ENCODE peak calls at places on chromosomes 3 and 15, in seven cellular contexts. Z is neural crest cell; E is left cardiac atrium; U is CD4-positive, alpha-beta memory T cell; R is mesenteric fat pad; M is LoVo; T is AG04450. L is an unnamed sample.

GRCh38 chr15:82301296-82302016 is 38.8 kb downstream of the SAXO2 start:
- DNase-seq in E (no peak), Z (no peak), R (no peak), T (no peak), M (no peak), U (no peak), L (no peak)

GRCh38 chr15:64209680-64210334 is 47.0 kb upstream of the PPIB start:
- DNase-seq in T (peak; percentile 2), Z (no peak), E (no peak), R (no peak), M (peak; percentile 35), U (peak; percentile 10), L (no peak)

GRCh38 chr3:149489060-149489690 is 14.7 kb downstream of the TM4SF4 start:
- DNase-seq in Z (no peak), E (no peak), R (no peak), M (no peak), T (no peak), U (no peak), L (no peak)

GRCh38 chr3:124878561-124879394 is 8.4 kb downstream of the ITGB5 start:
- DNase-seq in U (no peak), E (peak; percentile 60), M (peak; percentile 89), Z (no peak), T (peak; percentile 84), R (peak; percentile 30), L (peak; percentile 87)

GRCh38 chr15:82086243-82086995 is 40.6 kb upstream of the MEX3B start:
- DNase-seq in Z (no peak), R (no peak), E (no peak), T (no peak), U (no peak), M (no peak), L (no peak)

GRCh38 chr15:77959094-77959879 is 118.2 kb downstream of the TBC1D2B start:
- DNase-seq in T (peak; percentile 20), R (peak; percentile 94), M (peak; percentile 83), U (peak; percentile 67), E (peak; percentile 80), Z (peak; percentile 90), L (peak; percentile 5)

GRCh38 chr3:4588410-4588809 is 95.3 kb downstream of the ITPR1 start:
- DNase-seq in M (no peak), T (no peak), U (no peak), Z (no peak), R (no peak), E (no peak), L (no peak)

GRCh38 chr3:4856986-4857385 is 122.3 kb upstream of the BHLHE40 start:
- DNase-seq in R (no peak), U (no peak), E (no peak), M (no peak), T (no peak), Z (no peak), L (no peak)

GRCh38 chr3:139311557-139311956 is 32.3 kb upstream of the MRPS22 start:
- DNase-seq in M (no peak), R (no peak), Z (no peak), T (no peak), E (no peak), U (no peak), L (no peak)

GRCh38 chr15:70376929-70377691 is 279.4 kb upstream of the TLE3 start:
- DNase-seq in T (no peak), R (peak; percentile 87), E (peak; percentile 76), Z (no peak), U (no peak), M (no peak), L (no peak)

GRCh38 chr15:68334661-68335124 is 57.1 kb downstream of the FEM1B start:
- DNase-seq in M (no peak), R (no peak), U (no peak), E (no peak), Z (no peak), T (no peak), L (no peak)

GRCh38 chr3:183008799-183009198 is 28.5 kb upstream of the DCUN1D1 start:
- DNase-seq in M (no peak), Z (no peak), E (no peak), R (no peak), U (no peak), T (no peak), L (no peak)

GRCh38 chr3:186427627-186428026 is 65.6 kb upstream of the DGKG start:
- DNase-seq in M (no peak), U (no peak), R (no peak), Z (no peak), T (no peak), E (no peak), L (no peak)

GRCh38 chr15:21270474-21270873 is 169.8 kb downstream of the POTEB3 start:
- DNase-seq in E (no peak), M (no peak), R (no peak), T (no peak), U (no peak), Z (no peak), L (no peak)

GRCh38 chr3:30258426-30259392 is 347.7 kb upstream of the TGFBR2 start:
- DNase-seq in U (no peak), M (no peak), Z (no peak), R (no peak), E (no peak), T (no peak), L (no peak)

GRCh38 chr3:37712918-37713819 is 148.5 kb upstream of the CTDSPL start:
- DNase-seq in U (no peak), Z (no peak), M (peak; percentile 5), E (peak; percentile 49), R (no peak), T (no peak), L (no peak)

GRCh38 chr3:114308830-114309229 is 15.0 kb downstream of the TIGIT start:
- DNase-seq in M (no peak), Z (no peak), E (no peak), T (no peak), R (no peak), U (peak; percentile 71), L (no peak)

GRCh38 chr3:126994661-126995161 is 11.8 kb downstream of the PLXNA1 start:
- DNase-seq in T (no peak), R (no peak), M (no peak), U (no peak), E (peak; percentile 74), Z (no peak), L (no peak)

GRCh38 chr3:4985330-4986174 is 6.3 kb downstream of the BHLHE40 start:
- DNase-seq in R (no peak), T (no peak), Z (no peak), E (peak; percentile 69), U (no peak), M (no peak), L (no peak)

GRCh38 chr3:131224886-131225550 is 156.6 kb upstream of the NUDT16 start:
- DNase-seq in R (no peak), U (no peak), Z (no peak), T (no peak), M (no peak), E (no peak), L (no peak)

GRCh38 chr3:5250467-5251195 is 63.1 kb downstream of the EDEM1 start:
- DNase-seq in U (no peak), R (no peak), E (no peak), Z (no peak), T (no peak), M (peak; percentile 15), L (no peak)

GRCh38 chr3:122497425-122497824 is 17.3 kb downstream of the KPNA1 start:
- DNase-seq in M (peak; percentile 70), R (no peak), T (peak; percentile 62), E (no peak), U (peak; percentile 24), Z (no peak), L (peak; percentile 87)

GRCh38 chr3:157589168-157589567 is 86.0 kb upstream of the VEPH1 start:
- DNase-seq in M (no peak), R (no peak), Z (no peak), E (no peak), T (no peak), U (no peak), L (no peak)

GRCh38 chr3:71652786-71653419 is 69.4 kb upstream of the FOXP1 start:
- DNase-seq in M (peak; percentile 26), T (peak; percentile 45), U (peak; percentile 9), R (no peak), Z (peak; percentile 3), E (peak; percentile 40), L (no peak)

GRCh38 chr3:61052855-61053254 is 198.4 kb downstream of the FHIT start:
- DNase-seq in E (no peak), M (no peak), R (no peak), Z (no peak), U (no peak), T (no peak), L (no peak)

GRCh38 chr3:22959593-22959992 is 243.5 kb upstream of the UBE2E2 start:
- DNase-seq in U (no peak), M (no peak), Z (no peak), R (no peak), T (no peak), E (no peak), L (no peak)

GRCh38 chr3:18611991-18612390 is 186.9 kb upstream of the SATB1 start:
- DNase-seq in U (no peak), E (no peak), M (no peak), Z (no peak), T (no peak), R (no peak), L (no peak)

GRCh38 chr3:181567446-181568075 is 144.2 kb upstream of the SOX2 start:
- DNase-seq in T (no peak), M (no peak), E (no peak), Z (no peak), U (no peak), R (no peak), L (peak; percentile 82)

GRCh38 chr3:69696365-69696764 is 42.9 kb upstream of the MITF start:
- DNase-seq in R (no peak), U (no peak), M (no peak), Z (no peak), T (no peak), E (no peak), L (no peak)

GRCh38 chr3:39387411-39387975 is 4.3 kb downstream of the SLC25A38 start:
- DNase-seq in U (no peak), M (no peak), Z (no peak), R (no peak), T (no peak), E (no peak), L (no peak)

GRCh38 chr3:129022114-129022994 is 21.2 kb downstream of the EFCC1 start:
- DNase-seq in M (no peak), T (peak; percentile 53), Z (no peak), U (no peak), E (peak; percentile 79), R (no peak), L (no peak)

GRCh38 chr15:44009056-44009455 is 182.3 kb downstream of the WDR76 start:
- DNase-seq in U (no peak), E (no peak), Z (no peak), T (peak; percentile 20), M (peak; percentile 74), R (no peak), L (peak; percentile 39)

GRCh38 chr3:52330194-52330805 is 14.2 kb downstream of the DNAH1 start:
- DNase-seq in M (no peak), E (no peak), R (no peak), T (no peak), U (no peak), Z (no peak), L (no peak)

GRCh38 chr3:89360155-89360554 is 252.7 kb downstream of the EPHA3 start:
- DNase-seq in U (no peak), Z (no peak), M (no peak), R (no peak), T (no peak), E (no peak), L (peak; percentile 46)

GRCh38 chr3:117322866-117323265 is 613.3 kb downstream of the TUSC7 start:
- DNase-seq in U (no peak), M (no peak), Z (no peak), E (no peak), T (no peak), R (no peak), L (no peak)